ENCODE peak calls at places on chromosomes 3 and 15, in nine cellular contexts. Q is BJ; U is activated CD8-positive, alpha-beta memory T cell treated with anti-CD3 and anti-CD28 coated beads for 48 hours; V is left colon; B is GM04504; Y is transverse colon; O is LoVo; P is activated gamma-delta T cell treated with Interleukin-2 at 50 U/mL for 16 hours; S is GM03348. F is an unnamed sample.

GRCh38 chr3:52221141-52221562 is 4.3 kb downstream of the TLR9 start:
- DNase-seq in V (peak; percentile 24), P (no peak), Y (no peak), B (no peak), S (no peak), Q (no peak), O (no peak), U (no peak), F (no peak)

GRCh38 chr3:48140284-48140683 is 47.9 kb downstream of the CDC25A start:
- DNase-seq in V (no peak), Y (no peak), Q (no peak), S (no peak), B (no peak), P (no peak), O (no peak), U (no peak), F (no peak)

GRCh38 chr15:85296615-85297402 is 83.6 kb upstream of the AKAP13 start:
- DNase-seq in B (peak; percentile 62), U (peak; percentile 38), S (peak; percentile 76), Q (no peak), P (peak; percentile 68), V (peak; percentile 70), O (peak; percentile 85), Y (peak; percentile 78), F (peak; percentile 87)

GRCh38 chr3:188503647-188504046 is 349.7 kb downstream of the LPP start:
- DNase-seq in Y (no peak), P (no peak), S (no peak), B (no peak), U (no peak), V (no peak), O (no peak), Q (no peak), F (no peak)

GRCh38 chr3:27714692-27715453 is 7.2 kb downstream of the EOMES start:
- DNase-seq in Q (no peak), B (no peak), P (no peak), Y (peak; percentile 68), U (no peak), S (peak; percentile 48), V (no peak), O (peak; percentile 63), F (no peak)

GRCh38 chr3:9347086-9347485 is 15.8 kb upstream of the THUMPD3 start:
- DNase-seq in P (no peak), O (no peak), B (no peak), V (no peak), Y (no peak), Q (no peak), U (no peak), S (no peak), F (no peak)

GRCh38 chr3:19866751-19867347 is 67.2 kb downstream of the EFHB start:
- DNase-seq in U (no peak), Q (no peak), P (peak; percentile 21), O (peak; percentile 61), V (no peak), S (peak; percentile 68), Y (peak; percentile 23), B (no peak), F (peak; percentile 80)

GRCh38 chr3:122572940-122573412 is 4.5 kb upstream of the PARP15 start:
- DNase-seq in Q (no peak), Y (no peak), O (peak; percentile 40), U (no peak), P (peak; percentile 30), B (peak; percentile 11), S (no peak), V (no peak), F (peak; percentile 84)

GRCh38 chr3:66303556-66303955 is 82.8 kb downstream of the SLC25A26 start:
- DNase-seq in Q (no peak), S (no peak), B (no peak), V (no peak), O (no peak), P (peak; percentile 55), Y (no peak), U (no peak), F (no peak)

GRCh38 chr3:73431136-73431933 is 193.4 kb downstream of the PDZRN3 start:
- DNase-seq in Q (no peak), S (no peak), V (no peak), P (no peak), U (no peak), O (no peak), Y (no peak), B (no peak), F (no peak)

GRCh38 chr3:12005951-12006625 is 1.9 kb downstream of the SYN2 start:
- DNase-seq in B (no peak), Y (no peak), V (no peak), P (no peak), U (no peak), O (no peak), Q (no peak), S (no peak), F (no peak)

GRCh38 chr3:36988336-36988735 is 4.6 kb downstream of the EPM2AIP1 start:
- DNase-seq in Y (no peak), P (no peak), Q (no peak), U (no peak), V (no peak), S (no peak), O (no peak), B (no peak), F (no peak)

GRCh38 chr3:5300638-5301037 is 113.1 kb downstream of the EDEM1 start:
- DNase-seq in P (no peak), Q (no peak), S (no peak), O (no peak), B (no peak), V (no peak), Y (no peak), U (no peak), F (no peak)

GRCh38 chr15:56736308-56736707 is 3.0 kb upstream of the ZNF280D start:
- DNase-seq in V (no peak), U (no peak), P (no peak), Q (peak; percentile 26), O (no peak), B (no peak), S (no peak), Y (no peak), F (no peak)

GRCh38 chr15:40680151-40680550 is 14.8 kb upstream of the RAD51 start:
- DNase-seq in P (no peak), O (no peak), B (no peak), Q (no peak), V (no peak), S (no peak), Y (no peak), U (no peak), F (no peak)

GRCh38 chr3:45960289-45960688 is 17.0 kb downstream of the CXCR6 start:
- DNase-seq in O (no peak), S (no peak), Q (no peak), Y (no peak), U (no peak), B (no peak), V (no peak), P (no peak), F (no peak)

GRCh38 chr3:50123394-50124361 is 31.4 kb upstream of the SEMA3F start:
- DNase-seq in O (no peak), Q (no peak), Y (no peak), U (no peak), V (no peak), S (no peak), B (no peak), P (no peak), F (no peak)

GRCh38 chr3:64244011-64244942 is 19.0 kb upstream of the PRICKLE2 start:
- DNase-seq in S (no peak), Y (no peak), B (no peak), U (no peak), P (no peak), Q (no peak), V (no peak), O (no peak), F (peak; percentile 12)